ENCODE peak calls at places on chromosomes 5 and 9, in ten cellular contexts. One of them, this sample, is unnamed.

GRCh38 chr5:37071901-37072581 is 177.1 kb downstream of the CPLANE1 start:
- DNase-seq in H7: no peak
- DNase-seq in stimulated activated CD8-positive, alpha-beta memory T cell treated with anti-CD3 and anti-CD28 coated beads, Interleukin-4, amount 100 ng/mL, for 1 hour: no peak
- DNase-seq in retinal pigment epithelial cell: peak
- DNase-seq in A172: peak
- DNase-seq in M059J: peak
- DNase-seq in HFF-Myc: peak
- DNase-seq in HT-29: no peak
- DNase-seq in ACHN: no peak
- DNase-seq in HEK293T: no peak
- DNase-seq in this sample: no peak

GRCh38 chr9:28758346-28758745 is 1185.1 kb upstream of the C9orf72 start:
- DNase-seq in HFF-Myc: no peak
- DNase-seq in ACHN: no peak
- DNase-seq in M059J: no peak
- DNase-seq in HT-29: no peak
- DNase-seq in stimulated activated CD8-positive, alpha-beta memory T cell treated with anti-CD3 and anti-CD28 coated beads, Interleukin-4, amount 100 ng/mL, for 1 hour: no peak
- DNase-seq in HEK293T: no peak
- DNase-seq in A172: no peak
- DNase-seq in H7: no peak
- DNase-seq in retinal pigment epithelial cell: no peak
- DNase-seq in this sample: no peak

GRCh38 chr9:90070056-90070455 is 465.2 kb downstream of the GADD45G start:
- DNase-seq in A172: no peak
- DNase-seq in HT-29: no peak
- DNase-seq in M059J: no peak
- DNase-seq in retinal pigment epithelial cell: no peak
- DNase-seq in ACHN: no peak
- DNase-seq in HEK293T: no peak
- DNase-seq in stimulated activated CD8-positive, alpha-beta memory T cell treated with anti-CD3 and anti-CD28 coated beads, Interleukin-4, amount 100 ng/mL, for 1 hour: no peak
- DNase-seq in H7: no peak
- DNase-seq in HFF-Myc: peak
- DNase-seq in this sample: no peak

GRCh38 chr5:143164557-143164956 is 238.9 kb downstream of the NR3C1 start:
- DNase-seq in HEK293T: no peak
- DNase-seq in H7: no peak
- DNase-seq in stimulated activated CD8-positive, alpha-beta memory T cell treated with anti-CD3 and anti-CD28 coated beads, Interleukin-4, amount 100 ng/mL, for 1 hour: no peak
- DNase-seq in HFF-Myc: no peak
- DNase-seq in ACHN: no peak
- DNase-seq in HT-29: no peak
- DNase-seq in retinal pigment epithelial cell: no peak
- DNase-seq in M059J: no peak
- DNase-seq in A172: no peak
- DNase-seq in this sample: no peak

GRCh38 chr5:151191661-151192060 is 32.2 kb downstream of the CCDC69 start:
- DNase-seq in HFF-Myc: no peak
- DNase-seq in HEK293T: no peak
- DNase-seq in M059J: no peak
- DNase-seq in HT-29: no peak
- DNase-seq in H7: no peak
- DNase-seq in ACHN: no peak
- DNase-seq in retinal pigment epithelial cell: no peak
- DNase-seq in stimulated activated CD8-positive, alpha-beta memory T cell treated with anti-CD3 and anti-CD28 coated beads, Interleukin-4, amount 100 ng/mL, for 1 hour: no peak
- DNase-seq in A172: no peak
- DNase-seq in this sample: no peak

GRCh38 chr5:149800563-149801103 is 70.5 kb downstream of the PPARGC1B start:
- DNase-seq in M059J: no peak
- DNase-seq in HEK293T: no peak
- DNase-seq in ACHN: no peak
- DNase-seq in A172: no peak
- DNase-seq in retinal pigment epithelial cell: no peak
- DNase-seq in HFF-Myc: no peak
- DNase-seq in HT-29: no peak
- DNase-seq in stimulated activated CD8-positive, alpha-beta memory T cell treated with anti-CD3 and anti-CD28 coated beads, Interleukin-4, amount 100 ng/mL, for 1 hour: no peak
- DNase-seq in H7: no peak
- DNase-seq in this sample: no peak

GRCh38 chr5:131795879-131796792 is 681 bp downstream of the FNIP1 start:
- DNase-seq in M059J: peak
- DNase-seq in A172: peak
- DNase-seq in HT-29: peak
- DNase-seq in stimulated activated CD8-positive, alpha-beta memory T cell treated with anti-CD3 and anti-CD28 coated beads, Interleukin-4, amount 100 ng/mL, for 1 hour: no peak
- DNase-seq in HEK293T: peak
- DNase-seq in HFF-Myc: no peak
- DNase-seq in retinal pigment epithelial cell: no peak
- DNase-seq in ACHN: peak
- DNase-seq in H7: peak
- DNase-seq in this sample: peak

GRCh38 chr5:56080375-56081052 is 85.8 kb upstream of the IL6ST start:
- DNase-seq in M059J: no peak
- DNase-seq in stimulated activated CD8-positive, alpha-beta memory T cell treated with anti-CD3 and anti-CD28 coated beads, Interleukin-4, amount 100 ng/mL, for 1 hour: no peak
- DNase-seq in ACHN: no peak
- DNase-seq in HT-29: no peak
- DNase-seq in HEK293T: no peak
- DNase-seq in HFF-Myc: no peak
- DNase-seq in A172: no peak
- DNase-seq in H7: no peak
- DNase-seq in retinal pigment epithelial cell: no peak
- DNase-seq in this sample: no peak

GRCh38 chr5:148805323-148806290 is 20.8 kb upstream of the ADRB2 start:
- DNase-seq in ACHN: peak
- DNase-seq in A172: peak
- DNase-seq in HFF-Myc: peak
- DNase-seq in HT-29: no peak
- DNase-seq in HEK293T: no peak
- DNase-seq in retinal pigment epithelial cell: no peak
- DNase-seq in H7: no peak
- DNase-seq in M059J: peak
- DNase-seq in stimulated activated CD8-positive, alpha-beta memory T cell treated with anti-CD3 and anti-CD28 coated beads, Interleukin-4, amount 100 ng/mL, for 1 hour: no peak
- DNase-seq in this sample: peak

GRCh38 chr5:180155331-180155881 is 53.6 kb downstream of the RASGEF1C start:
- DNase-seq in H7: no peak
- DNase-seq in HT-29: no peak
- DNase-seq in ACHN: no peak
- DNase-seq in retinal pigment epithelial cell: no peak
- DNase-seq in HEK293T: no peak
- DNase-seq in M059J: no peak
- DNase-seq in A172: no peak
- DNase-seq in stimulated activated CD8-positive, alpha-beta memory T cell treated with anti-CD3 and anti-CD28 coated beads, Interleukin-4, amount 100 ng/mL, for 1 hour: no peak
- DNase-seq in HFF-Myc: no peak
- DNase-seq in this sample: no peak

GRCh38 chr5:179762781-179763176 is 30.2 kb downstream of the MAML1 start:
- DNase-seq in A172: peak
- DNase-seq in H7: no peak
- DNase-seq in retinal pigment epithelial cell: no peak
- DNase-seq in M059J: peak
- DNase-seq in ACHN: no peak
- DNase-seq in HFF-Myc: no peak
- DNase-seq in HT-29: no peak
- DNase-seq in stimulated activated CD8-positive, alpha-beta memory T cell treated with anti-CD3 and anti-CD28 coated beads, Interleukin-4, amount 100 ng/mL, for 1 hour: no peak
- DNase-seq in HEK293T: no peak
- DNase-seq in this sample: no peak

GRCh38 chr5:167571824-167572223 is 719.6 kb upstream of the WWC1 start:
- DNase-seq in retinal pigment epithelial cell: no peak
- DNase-seq in ACHN: no peak
- DNase-seq in H7: no peak
- DNase-seq in stimulated activated CD8-positive, alpha-beta memory T cell treated with anti-CD3 and anti-CD28 coated beads, Interleukin-4, amount 100 ng/mL, for 1 hour: no peak
- DNase-seq in HT-29: no peak
- DNase-seq in HEK293T: no peak
- DNase-seq in HFF-Myc: no peak
- DNase-seq in M059J: no peak
- DNase-seq in A172: no peak
- DNase-seq in this sample: no peak

GRCh38 chr5:134911285-134912215 is 6.6 kb downstream of the PCBD2 start:
- DNase-seq in A172: no peak
- DNase-seq in retinal pigment epithelial cell: no peak
- DNase-seq in M059J: peak
- DNase-seq in ACHN: no peak
- DNase-seq in stimulated activated CD8-positive, alpha-beta memory T cell treated with anti-CD3 and anti-CD28 coated beads, Interleukin-4, amount 100 ng/mL, for 1 hour: no peak
- DNase-seq in HEK293T: no peak
- DNase-seq in HT-29: no peak
- DNase-seq in H7: no peak
- DNase-seq in HFF-Myc: peak
- DNase-seq in this sample: no peak

GRCh38 chr5:27353540-27353939 is 315.2 kb upstream of the CDH9 start:
- DNase-seq in retinal pigment epithelial cell: no peak
- DNase-seq in A172: no peak
- DNase-seq in HEK293T: no peak
- DNase-seq in stimulated activated CD8-positive, alpha-beta memory T cell treated with anti-CD3 and anti-CD28 coated beads, Interleukin-4, amount 100 ng/mL, for 1 hour: no peak
- DNase-seq in M059J: no peak
- DNase-seq in HFF-Myc: no peak
- DNase-seq in H7: no peak
- DNase-seq in HT-29: no peak
- DNase-seq in ACHN: no peak
- DNase-seq in this sample: no peak

GRCh38 chr5:56498759-56499395 is 265.7 kb upstream of the ANKRD55 start:
- DNase-seq in HFF-Myc: no peak
- DNase-seq in stimulated activated CD8-positive, alpha-beta memory T cell treated with anti-CD3 and anti-CD28 coated beads, Interleukin-4, amount 100 ng/mL, for 1 hour: no peak
- DNase-seq in M059J: no peak
- DNase-seq in HEK293T: no peak
- DNase-seq in HT-29: no peak
- DNase-seq in retinal pigment epithelial cell: no peak
- DNase-seq in A172: no peak
- DNase-seq in ACHN: no peak
- DNase-seq in H7: no peak
- DNase-seq in this sample: no peak

GRCh38 chr5:10874561-10874960 is 113.5 kb upstream of the DAP start:
- DNase-seq in retinal pigment epithelial cell: no peak
- DNase-seq in A172: no peak
- DNase-seq in stimulated activated CD8-positive, alpha-beta memory T cell treated with anti-CD3 and anti-CD28 coated beads, Interleukin-4, amount 100 ng/mL, for 1 hour: no peak
- DNase-seq in ACHN: no peak
- DNase-seq in M059J: no peak
- DNase-seq in HEK293T: no peak
- DNase-seq in H7: no peak
- DNase-seq in HFF-Myc: no peak
- DNase-seq in HT-29: no peak
- DNase-seq in this sample: no peak

GRCh38 chr5:96896285-96896711 is 20.0 kb downstream of the ERAP2 start:
- DNase-seq in H7: no peak
- DNase-seq in HT-29: no peak
- DNase-seq in HEK293T: no peak
- DNase-seq in HFF-Myc: no peak
- DNase-seq in retinal pigment epithelial cell: no peak
- DNase-seq in M059J: no peak
- DNase-seq in A172: no peak
- DNase-seq in stimulated activated CD8-positive, alpha-beta memory T cell treated with anti-CD3 and anti-CD28 coated beads, Interleukin-4, amount 100 ng/mL, for 1 hour: no peak
- DNase-seq in ACHN: no peak
- DNase-seq in this sample: no peak

GRCh38 chr5:76986828-76987526 is 34.1 kb downstream of the CRHBP start:
- DNase-seq in HT-29: peak
- DNase-seq in stimulated activated CD8-positive, alpha-beta memory T cell treated with anti-CD3 and anti-CD28 coated beads, Interleukin-4, amount 100 ng/mL, for 1 hour: no peak
- DNase-seq in HFF-Myc: no peak
- DNase-seq in A172: no peak
- DNase-seq in ACHN: no peak
- DNase-seq in H7: no peak
- DNase-seq in M059J: no peak
- DNase-seq in HEK293T: no peak
- DNase-seq in retinal pigment epithelial cell: no peak
- DNase-seq in this sample: no peak

GRCh38 chr5:136629125-136629790 is 263.9 kb upstream of the TRPC7 start:
- DNase-seq in ACHN: no peak
- DNase-seq in HEK293T: no peak
- DNase-seq in HFF-Myc: no peak
- DNase-seq in retinal pigment epithelial cell: no peak
- DNase-seq in stimulated activated CD8-positive, alpha-beta memory T cell treated with anti-CD3 and anti-CD28 coated beads, Interleukin-4, amount 100 ng/mL, for 1 hour: no peak
- DNase-seq in HT-29: no peak
- DNase-seq in H7: no peak
- DNase-seq in A172: peak
- DNase-seq in M059J: peak
- DNase-seq in this sample: no peak

GRCh38 chr5:178766936-178767912 is 36.8 kb upstream of the ZNF354A start:
- DNase-seq in A172: no peak
- DNase-seq in HFF-Myc: no peak
- DNase-seq in H7: no peak
- DNase-seq in retinal pigment epithelial cell: no peak
- DNase-seq in HT-29: no peak
- DNase-seq in M059J: no peak
- DNase-seq in HEK293T: no peak
- DNase-seq in stimulated activated CD8-positive, alpha-beta memory T cell treated with anti-CD3 and anti-CD28 coated beads, Interleukin-4, amount 100 ng/mL, for 1 hour: no peak
- DNase-seq in ACHN: no peak
- DNase-seq in this sample: no peak

GRCh38 chr9:124980434-124980833 is 39.6 kb upstream of the GOLGA1 start:
- DNase-seq in retinal pigment epithelial cell: no peak
- DNase-seq in H7: no peak
- DNase-seq in HFF-Myc: no peak
- DNase-seq in A172: no peak
- DNase-seq in stimulated activated CD8-positive, alpha-beta memory T cell treated with anti-CD3 and anti-CD28 coated beads, Interleukin-4, amount 100 ng/mL, for 1 hour: no peak
- DNase-seq in HT-29: no peak
- DNase-seq in M059J: no peak
- DNase-seq in ACHN: no peak
- DNase-seq in HEK293T: no peak
- DNase-seq in this sample: no peak

GRCh38 chr5:67897431-67897830 is 318.1 kb upstream of the PIK3R1 start:
- DNase-seq in stimulated activated CD8-positive, alpha-beta memory T cell treated with anti-CD3 and anti-CD28 coated beads, Interleukin-4, amount 100 ng/mL, for 1 hour: no peak
- DNase-seq in HFF-Myc: no peak
- DNase-seq in A172: no peak
- DNase-seq in ACHN: no peak
- DNase-seq in M059J: no peak
- DNase-seq in HT-29: no peak
- DNase-seq in H7: no peak
- DNase-seq in retinal pigment epithelial cell: no peak
- DNase-seq in HEK293T: no peak
- DNase-seq in this sample: no peak

GRCh38 chr9:106869458-106869857 is 6.5 kb downstream of the ZNF462 start:
- DNase-seq in stimulated activated CD8-positive, alpha-beta memory T cell treated with anti-CD3 and anti-CD28 coated beads, Interleukin-4, amount 100 ng/mL, for 1 hour: no peak
- DNase-seq in H7: no peak
- DNase-seq in M059J: peak
- DNase-seq in retinal pigment epithelial cell: no peak
- DNase-seq in HT-29: no peak
- DNase-seq in HEK293T: no peak
- DNase-seq in ACHN: no peak
- DNase-seq in HFF-Myc: no peak
- DNase-seq in A172: no peak
- DNase-seq in this sample: no peak

GRCh38 chr9:33044677-33045282 is 19.7 kb downstream of the DNAJA1 start:
- DNase-seq in HT-29: peak
- DNase-seq in retinal pigment epithelial cell: no peak
- DNase-seq in H7: peak
- DNase-seq in M059J: peak
- DNase-seq in stimulated activated CD8-positive, alpha-beta memory T cell treated with anti-CD3 and anti-CD28 coated beads, Interleukin-4, amount 100 ng/mL, for 1 hour: no peak
- DNase-seq in ACHN: peak
- DNase-seq in HFF-Myc: no peak
- DNase-seq in HEK293T: no peak
- DNase-seq in A172: peak
- DNase-seq in this sample: peak

GRCh38 chr5:535781-536698 is 11.8 kb upstream of the SLC9A3 start:
- DNase-seq in A172: no peak
- DNase-seq in HT-29: no peak
- DNase-seq in stimulated activated CD8-positive, alpha-beta memory T cell treated with anti-CD3 and anti-CD28 coated beads, Interleukin-4, amount 100 ng/mL, for 1 hour: no peak
- DNase-seq in HFF-Myc: no peak
- DNase-seq in H7: no peak
- DNase-seq in retinal pigment epithelial cell: no peak
- DNase-seq in ACHN: no peak
- DNase-seq in M059J: no peak
- DNase-seq in HEK293T: no peak
- DNase-seq in this sample: no peak